ENCODE peak calls at places on chromosomes 2 and 18, in six cellular contexts. S, A, M, O, V and L are unnamed samples.

GRCh38 chr2:211802611-211803010 is 736.0 kb downstream of the ERBB4 start:
- DNase-seq in S (no peak), A (no peak), M (no peak), O (no peak), V (no peak), L (no peak)

GRCh38 chr18:48949051-48949605 is 1.6 kb downstream of the SMAD7 start:
- DNase-seq in S (no peak), A (no peak), M (no peak), O (peak), V (peak), L (peak)

GRCh38 chr2:69177063-69177771 is 164.2 kb downstream of the ANTXR1 start:
- DNase-seq in S (no peak), A (peak), M (no peak), O (no peak), V (no peak), L (no peak)

GRCh38 chr2:97858442-97858841 is 137.3 kb downstream of the TMEM131 start:
- DNase-seq in S (no peak), A (no peak), M (no peak), O (no peak), V (no peak), L (no peak)

GRCh38 chr2:218883491-218884490 is 3.1 kb downstream of the WNT10A start:
- DNase-seq in S (peak), A (no peak), M (no peak), O (no peak), V (no peak), L (no peak)

GRCh38 chr2:134141598-134142340 is 112.1 kb upstream of the MGAT5 start:
- DNase-seq in S (no peak), A (no peak), M (no peak), O (no peak), V (no peak), L (no peak)

GRCh38 chr2:126657146-126657635 is 1.2 kb downstream of the GYPC start:
- DNase-seq in S (peak), A (peak), M (no peak), O (peak), V (peak), L (peak)

GRCh38 chr2:20135631-20136050 is 84.2 kb upstream of the LAPTM4A start:
- DNase-seq in S (peak), A (no peak), M (peak), O (peak), V (peak), L (no peak)

GRCh38 chr2:160735696-160736095 is 242.1 kb upstream of the RBMS1 start:
- DNase-seq in S (no peak), A (no peak), M (no peak), O (no peak), V (no peak), L (no peak)

GRCh38 chr2:31764169-31764568 is 183.4 kb upstream of the SRD5A2 start:
- DNase-seq in S (peak), A (no peak), M (no peak), O (no peak), V (no peak), L (no peak)

GRCh38 chr2:74747411-74748080 is 86.4 kb upstream of the HK2 start:
- DNase-seq in S (peak), A (no peak), M (no peak), O (no peak), V (no peak), L (no peak)